ENCODE peak calls at places on chromosomes 6 and 20, in nine cellular contexts. X is CD8-positive, alpha-beta T cell; V is GM19239; R is H9; K is AG04450; A is activated naive CD4-positive, alpha-beta T cell treated with anti-CD3 and anti-CD28 coated beads, Interleukin-2, amount 10 ng/mL, durations not matched to agents 7 days and 5 days; C is stimulated activated naive B cell treated with anti-CD40 and anti-IgM and Interleukin-4, amounts not matched to agents 10 μg/mL and 1 μg/mL and 100 μg/mL, for 72 hours; D is aorta; O is NCI-H510A. Z is an unnamed sample.

GRCh38 chr20:1844723-1845523 is 50.3 kb upstream of the SIRPA start:
- DNase-seq in V (peak), K (peak), O (no peak), X (no peak), R (no peak), A (no peak), D (peak), C (peak), Z (peak)

GRCh38 chr6:128801621-128802020 is 81.3 kb upstream of the LAMA2 start:
- DNase-seq in D (no peak), X (no peak), R (no peak), C (no peak), O (no peak), K (no peak), A (no peak), V (no peak), Z (no peak)

GRCh38 chr6:145015739-145016558 is 719.4 kb downstream of the EPM2A start:
- DNase-seq in C (no peak), O (no peak), X (no peak), V (no peak), R (no peak), K (peak), A (no peak), D (peak), Z (no peak)

GRCh38 chr6:149830731-149831379 is 33.3 kb downstream of the LRP11 start:
- DNase-seq in O (no peak), R (no peak), A (no peak), K (no peak), C (no peak), V (no peak), X (no peak), D (no peak), Z (no peak)

GRCh38 chr6:113067612-113068262 is 720.6 kb downstream of the RFPL4B start:
- DNase-seq in V (no peak), K (no peak), X (no peak), R (no peak), A (no peak), O (no peak), D (no peak), C (no peak), Z (no peak)

GRCh38 chr6:155366325-155366724 is 52.0 kb upstream of the TFB1M start:
- DNase-seq in C (no peak), O (no peak), D (no peak), R (no peak), X (no peak), A (no peak), V (no peak), K (no peak), Z (no peak)

GRCh38 chr20:59819496-59820203 is 113.8 kb downstream of the SYCP2 start:
- DNase-seq in X (no peak), C (no peak), D (no peak), O (no peak), V (no peak), K (no peak), R (peak), A (no peak), Z (no peak)

GRCh38 chr6:133673056-133673455 is 215.9 kb upstream of the TCF21 start:
- DNase-seq in C (no peak), R (no peak), A (no peak), X (no peak), K (no peak), V (no peak), O (no peak), D (no peak), Z (no peak)

GRCh38 chr6:16712931-16713484 is 48.3 kb downstream of the ATXN1 start:
- DNase-seq in O (no peak), D (peak), K (peak), C (peak), R (no peak), A (no peak), X (no peak), V (no peak), Z (peak)

GRCh38 chr6:75791881-75792280 is 42.8 kb downstream of the MYO6 start:
- DNase-seq in C (no peak), X (no peak), O (no peak), R (no peak), V (no peak), K (no peak), A (no peak), D (no peak), Z (no peak)

GRCh38 chr6:137000825-137001224 is 43.9 kb downstream of the IL20RA start:
- DNase-seq in X (no peak), R (no peak), D (no peak), A (no peak), C (no peak), K (no peak), V (no peak), O (no peak), Z (no peak)

GRCh38 chr6:29941006-29941405 is 1.3 kb upstream of the HLA-A start:
- DNase-seq in D (no peak), X (no peak), O (no peak), C (no peak), V (no peak), R (no peak), K (no peak), A (no peak), Z (no peak)

GRCh38 chr6:56803594-56803993 is 151.3 kb upstream of the BEND6 start:
- DNase-seq in A (no peak), V (no peak), R (no peak), O (no peak), C (no peak), D (no peak), X (no peak), K (no peak), Z (no peak)

GRCh38 chr6:11500008-11500407 is 37.5 kb upstream of the TMEM170B start:
- DNase-seq in O (no peak), X (no peak), C (no peak), D (no peak), R (no peak), K (no peak), V (no peak), A (no peak), Z (no peak)

GRCh38 chr6:158442309-158442705 is 117.6 kb upstream of the TMEM181 start:
- DNase-seq in R (no peak), A (no peak), X (no peak), C (no peak), K (no peak), O (no peak), V (no peak), D (no peak), Z (no peak)

GRCh38 chr6:137724018-137724403 is 143.0 kb upstream of the TNFAIP3 start:
- DNase-seq in C (no peak), D (no peak), K (no peak), V (no peak), A (no peak), R (no peak), X (no peak), O (no peak), Z (no peak)

GRCh38 chr6:16956371-16956770 is 145.5 kb upstream of the STMND1 start:
- DNase-seq in C (no peak), V (no peak), K (no peak), R (no peak), A (no peak), D (no peak), X (no peak), O (no peak), Z (no peak)

GRCh38 chr20:18137412-18138265 is at the start of the genes KAT14 and PET117:
- DNase-seq in X (peak), K (peak), R (peak), O (peak), D (peak), A (peak), C (peak), V (peak), Z (peak)

GRCh38 chr6:5132741-5133140 is 47.6 kb downstream of the PPP1R3G start:
- DNase-seq in K (peak), R (peak), V (no peak), C (peak), X (no peak), D (peak), A (no peak), O (no peak), Z (peak)

GRCh38 chr6:145704153-145704781 is 31.1 kb downstream of the EPM2A start:
- DNase-seq in K (no peak), A (no peak), V (no peak), C (no peak), D (no peak), X (no peak), R (no peak), O (no peak), Z (no peak)

GRCh38 chr6:69816017-69816416 is 19.2 kb upstream of the LMBRD1 start:
- DNase-seq in R (no peak), C (no peak), K (no peak), V (no peak), X (no peak), D (no peak), O (no peak), A (peak), Z (no peak)

GRCh38 chr6:118123503-118124037 is 216.5 kb downstream of the SLC35F1 start:
- DNase-seq in A (no peak), X (no peak), O (no peak), K (no peak), D (no peak), C (no peak), V (no peak), R (no peak), Z (no peak)

GRCh38 chr20:46021361-46022359 is 7.4 kb upstream of the SLC12A5 start:
- DNase-seq in O (peak), V (no peak), R (peak), X (no peak), D (no peak), C (no peak), A (peak), K (no peak), Z (no peak)

GRCh38 chr20:46767127-46767761 is 57.8 kb downstream of the SLC2A10 start:
- DNase-seq in R (peak), V (peak), K (no peak), D (no peak), C (no peak), A (peak), O (peak), X (no peak), Z (no peak)

GRCh38 chr20:9514461-9515210 is at the start of gene LAMP5:
- DNase-seq in V (no peak), K (no peak), X (no peak), O (peak), C (no peak), D (no peak), R (peak), A (no peak), Z (no peak)

GRCh38 chr6:34791164-34791841 is 580 bp upstream of the BLTP3A start:
- DNase-seq in R (peak), V (peak), A (no peak), D (peak), X (no peak), K (no peak), C (no peak), O (peak), Z (no peak)

GRCh38 chr20:32520927-32521203 is 64.3 kb downstream of the NOL4L start:
- DNase-seq in C (no peak), R (no peak), X (no peak), A (no peak), D (no peak), O (no peak), K (no peak), V (no peak), Z (no peak)

GRCh38 chr20:9474835-9475413 is 39.5 kb upstream of the LAMP5 start:
- DNase-seq in O (no peak), X (no peak), R (no peak), D (no peak), A (no peak), K (no peak), C (no peak), V (no peak), Z (no peak)

GRCh38 chr6:152206072-152206818 is 398.8 kb downstream of the ESR1 start:
- DNase-seq in D (peak), C (no peak), K (no peak), O (no peak), R (peak), X (no peak), V (no peak), A (peak), Z (no peak)

GRCh38 chr6:125201961-125202729 is 48.6 kb downstream of the TPD52L1 start:
- DNase-seq in O (no peak), X (no peak), K (peak), A (no peak), R (no peak), V (no peak), C (no peak), D (peak), Z (no peak)